ENCODE peak calls at places on chromosomes 12 and 14, in ten cellular contexts. N is endothelial cell of umbilical vein, E is OCI-LY7, L is PC-3, K is H9, F is A549, D is mesendoderm, H is MM.1S, X is K562, J is hepatocyte. R is an unnamed sample.

GRCh38 chr12:98397323-98398105 is 117.9 kb upstream of the TMPO start:
- DNase-seq in N (peak; percentile 84), E (peak; percentile 89), L (peak; percentile 91), K (peak; percentile 90), F (peak; percentile 83), D (peak; percentile 89), H (peak; percentile 85), X (peak; percentile 76), J (peak; percentile 88), R (peak; percentile 52)

GRCh38 chr12:104793280-104793679 is 164.8 kb downstream of the SLC41A2 start:
- DNase-seq in N (no peak), E (no peak), L (no peak), K (no peak), F (no peak), D (no peak), H (no peak), X (no peak), J (no peak), R (peak; percentile 90)

GRCh38 chr12:52523825-52524224 is 3.6 kb upstream of the KRT5 start:
- DNase-seq in N (no peak), E (no peak), L (no peak), K (no peak), F (no peak), D (no peak), H (no peak), X (no peak), J (no peak), R (no peak)

GRCh38 chr14:102891556-102891955 is 30.9 kb upstream of the AMN start:
- DNase-seq in N (no peak), E (no peak), L (peak; percentile 65), K (no peak), F (no peak), D (no peak), H (no peak), X (no peak), J (no peak), R (peak; percentile 77)

GRCh38 chr12:116542345-116542950 is 16.7 kb upstream of the MAP1LC3B2 start:
- DNase-seq in N (peak; percentile 21), E (no peak), L (peak; percentile 62), K (no peak), F (no peak), D (no peak), H (no peak), X (peak; percentile 47), J (no peak), R (no peak)

GRCh38 chr14:92475451-92476187 is 38.0 kb upstream of the RIN3 start:
- DNase-seq in N (peak; percentile 52), E (no peak), L (no peak), K (no peak), F (no peak), D (no peak), H (no peak), X (no peak), J (no peak), R (no peak)

GRCh38 chr14:78162202-78162601 is 8.0 kb upstream of the NRXN3 start:
- DNase-seq in N (no peak), E (no peak), L (no peak), K (no peak), F (no peak), D (peak; percentile 60), H (no peak), X (peak; percentile 5), J (no peak), R (no peak)

GRCh38 chr12:117141097-117141898 is 42.1 kb upstream of the TESC start:
- DNase-seq in N (no peak), E (no peak), L (no peak), K (no peak), F (no peak), D (no peak), H (no peak), X (no peak), J (no peak), R (no peak)

GRCh38 chr14:63717704-63718103 is 10.2 kb downstream of the SGPP1 start:
- DNase-seq in N (peak; percentile 26), E (peak; percentile 67), L (peak; percentile 23), K (no peak), F (no peak), D (peak; percentile 27), H (peak; percentile 12), X (no peak), J (no peak), R (peak; percentile 54)

GRCh38 chr14:87630808-87631207 is 362.2 kb downstream of the GALC start:
- DNase-seq in N (no peak), E (peak; percentile 11), L (no peak), K (no peak), F (no peak), D (peak; percentile 31), H (no peak), X (no peak), J (no peak), R (no peak)

GRCh38 chr14:75282166-75282547 is 3.5 kb downstream of the FOS start:
- DNase-seq in N (no peak), E (no peak), L (no peak), K (no peak), F (no peak), D (peak; percentile 54), H (no peak), X (no peak), J (peak; percentile 58), R (peak; percentile 56)

GRCh38 chr12:74339211-74339610 is 198.4 kb upstream of the ATXN7L3B start:
- DNase-seq in N (no peak), E (no peak), L (no peak), K (no peak), F (no peak), D (no peak), H (no peak), X (no peak), J (no peak), R (peak; percentile 58)

GRCh38 chr14:65704850-65705249 is 292.3 kb downstream of the FUT8 start:
- DNase-seq in N (no peak), E (no peak), L (no peak), K (no peak), F (no peak), D (peak; percentile 50), H (no peak), X (no peak), J (no peak), R (peak; percentile 76)

GRCh38 chr12:50232206-50232605 is 51.1 kb downstream of the LIMA1 start:
- DNase-seq in N (no peak), E (no peak), L (no peak), K (no peak), F (no peak), D (no peak), H (no peak), X (no peak), J (no peak), R (no peak)
- H3K4me2 ChIP-seq in N (no peak overlapping the region), E (no peak overlapping the region), L (no peak overlapping the region), K (no peak overlapping the region), F (no peak overlapping the region), D (no peak overlapping the region), H (no peak overlapping the region), X (no peak overlapping the region), J (no peak overlapping the region), R (no peak overlapping the region)

DNA sequence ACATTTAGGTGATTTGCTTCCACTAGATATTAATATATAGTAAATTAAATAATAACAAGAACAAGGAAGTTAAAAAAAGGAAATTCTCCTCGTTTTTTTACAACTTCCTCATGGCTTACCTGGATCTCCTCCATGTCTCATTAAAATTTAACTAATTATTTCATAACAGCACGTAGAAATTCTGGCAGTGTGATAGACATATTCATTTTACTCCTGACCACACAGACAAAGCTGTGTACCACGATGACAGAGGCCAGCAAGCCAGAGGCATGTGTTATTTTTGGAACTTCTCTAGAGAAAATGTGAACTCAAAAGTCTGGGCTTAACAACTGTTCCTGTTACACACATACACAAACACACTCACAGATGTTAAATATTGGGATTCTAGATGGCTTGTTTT is 158.4 kb downstream of the DACT1 start:
- DNase-seq in N (no peak), E (no peak), L (no peak), K (no peak), F (no peak), D (no peak), H (no peak), X (no peak), J (no peak), R (no peak)
- H3K4me2 ChIP-seq in N (no peak overlapping the region), E (no peak overlapping the region), L (no peak overlapping the region), K (no peak overlapping the region), F (peak overlapping the region; percentile 54), D (no peak overlapping the region), H (no peak overlapping the region), X (no peak overlapping the region), J (no peak overlapping the region), R (no peak overlapping the region)

GRCh38 chr12:127548123-127548553 is 718.8 kb upstream of the TMEM132C start:
- DNase-seq in N (no peak), E (no peak), L (peak; percentile 94), K (no peak), F (no peak), D (no peak), H (no peak), X (no peak), J (no peak), R (peak; percentile 38)
- H3K4me2 ChIP-seq in N (no peak overlapping the region), E (no peak overlapping the region), L (peak overlapping the region; percentile 41), K (no peak overlapping the region), F (no peak overlapping the region), D (no peak overlapping the region), H (no peak overlapping the region), X (no peak overlapping the region), J (no peak overlapping the region), R (no peak overlapping the region)

DNA sequence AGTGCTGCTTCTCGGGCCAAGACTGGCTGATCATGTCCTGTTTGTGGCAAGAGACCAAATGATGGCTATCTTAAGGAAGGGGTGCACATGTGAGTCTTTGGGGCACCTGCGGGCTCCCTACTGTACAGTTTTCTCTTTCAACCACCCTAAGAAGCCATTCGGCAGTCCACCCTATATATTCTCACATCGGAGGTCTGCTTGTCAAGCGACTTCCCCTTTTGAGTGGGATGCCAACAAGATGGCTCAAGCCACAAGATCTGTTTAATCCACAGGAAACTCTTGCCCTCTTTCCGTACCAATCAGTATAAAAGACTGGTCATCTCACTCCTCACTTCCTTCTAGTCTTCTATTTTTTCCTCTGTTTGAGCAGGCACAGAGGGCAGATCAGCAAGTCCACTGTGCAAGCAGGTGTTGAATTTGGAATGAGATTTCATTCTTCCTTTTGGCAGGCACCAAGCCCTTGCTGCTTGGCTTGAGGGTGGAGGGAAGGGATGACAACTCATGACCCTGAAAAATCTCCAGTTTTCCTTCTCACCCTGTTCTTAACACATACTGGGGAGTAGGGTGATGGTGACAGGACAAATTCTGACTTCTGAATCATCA is 17.7 kb downstream of the LACRT start:
- DNase-seq in N (no peak), E (no peak), L (no peak), K (peak; percentile 5), F (no peak), D (no peak), H (no peak), X (no peak), J (no peak), R (no peak)
- H3K4me2 ChIP-seq in N (no peak overlapping the region), E (no peak overlapping the region), L (no peak overlapping the region), K (no peak overlapping the region), F (no peak overlapping the region), D (no peak overlapping the region), H (no peak overlapping the region), X (no peak overlapping the region), J (no peak overlapping the region), R (no peak overlapping the region)

GRCh38 chr12:9065607-9065856 is 50.2 kb downstream of the A2M start:
- DNase-seq in N (no peak), E (no peak), L (no peak), K (no peak), F (no peak), D (peak; percentile 15), H (no peak), X (no peak), J (no peak), R (no peak)
- H3K4me2 ChIP-seq in N (no peak overlapping the region), E (no peak overlapping the region), L (peak overlapping the region; percentile 74), K (peak overlapping the region; percentile 48), F (peak overlapping the region; percentile 73), D (no peak overlapping the region), H (peak overlapping the region; percentile 67), X (no peak overlapping the region), J (peak overlapping the region; percentile 81), R (peak overlapping the region; percentile 61)

R was measured in fibroblast of lung.